ENCODE peak calls at places on chromosome 4, in six cellular contexts. One of them, this sample, is unnamed.

GRCh38 chr4:4248885-4249203 is 821 bp upstream of the TMEM128 start:
- DNase-seq in AG08396: peak; percentile 17
- DNase-seq in NCI-H446: no peak
- DNase-seq in Jurkat, Clone E6-1: no peak
- DNase-seq in amniotic stem cell: no peak
- DNase-seq in breast epithelium: no peak
- DNase-seq in this sample: no peak

GRCh38 chr4:95165926-95166524 is 382.7 kb downstream of the UNC5C start:
- DNase-seq in AG08396: peak; percentile 48
- DNase-seq in NCI-H446: peak; percentile 74
- DNase-seq in Jurkat, Clone E6-1: peak; percentile 72
- DNase-seq in amniotic stem cell: peak; percentile 73
- DNase-seq in breast epithelium: no peak
- DNase-seq in this sample: peak; percentile 66

GRCh38 chr4:97153042-97153441 is 990.2 kb downstream of the STPG2 start:
- DNase-seq in AG08396: no peak
- DNase-seq in NCI-H446: peak; percentile 10
- DNase-seq in Jurkat, Clone E6-1: peak; percentile 4
- DNase-seq in amniotic stem cell: no peak
- DNase-seq in breast epithelium: no peak
- DNase-seq in this sample: no peak

GRCh38 chr4:138775485-138775884 is 240.1 kb upstream of the NOCT start:
- DNase-seq in AG08396: no peak
- DNase-seq in NCI-H446: no peak
- DNase-seq in Jurkat, Clone E6-1: no peak
- DNase-seq in amniotic stem cell: no peak
- DNase-seq in breast epithelium: no peak
- DNase-seq in this sample: no peak

GRCh38 chr4:127846061-127846460 is 34.6 kb upstream of the PLK4 start:
- DNase-seq in AG08396: no peak
- DNase-seq in NCI-H446: no peak
- DNase-seq in Jurkat, Clone E6-1: no peak
- DNase-seq in amniotic stem cell: no peak
- DNase-seq in breast epithelium: no peak
- DNase-seq in this sample: no peak

GRCh38 chr4:96736352-96736889 is 896.5 kb downstream of the PDHA2 start:
- DNase-seq in AG08396: peak; percentile 1
- DNase-seq in NCI-H446: peak; percentile 3
- DNase-seq in Jurkat, Clone E6-1: no peak
- DNase-seq in amniotic stem cell: peak; percentile 17
- DNase-seq in breast epithelium: no peak
- DNase-seq in this sample: no peak

GRCh38 chr4:23235613-23236390 is 543.1 kb downstream of the GBA3 start:
- DNase-seq in AG08396: no peak
- DNase-seq in NCI-H446: no peak
- DNase-seq in Jurkat, Clone E6-1: no peak
- DNase-seq in amniotic stem cell: no peak
- DNase-seq in breast epithelium: no peak
- DNase-seq in this sample: no peak

GRCh38 chr4:123363729-123364128 is 32.9 kb upstream of the SPRY1 start:
- DNase-seq in AG08396: no peak
- DNase-seq in NCI-H446: no peak
- DNase-seq in Jurkat, Clone E6-1: no peak
- DNase-seq in amniotic stem cell: no peak
- DNase-seq in breast epithelium: no peak
- DNase-seq in this sample: no peak

GRCh38 chr4:3045500-3045850 is 28.9 kb downstream of the HTT-AS start:
- DNase-seq in AG08396: no peak
- DNase-seq in NCI-H446: no peak
- DNase-seq in Jurkat, Clone E6-1: peak; percentile 77
- DNase-seq in amniotic stem cell: no peak
- DNase-seq in breast epithelium: no peak
- DNase-seq in this sample: peak; percentile 55

GRCh38 chr4:35649784-35650183 is 594.5 kb downstream of the ARAP2 start:
- DNase-seq in AG08396: no peak
- DNase-seq in NCI-H446: no peak
- DNase-seq in Jurkat, Clone E6-1: no peak
- DNase-seq in amniotic stem cell: no peak
- DNase-seq in breast epithelium: no peak
- DNase-seq in this sample: no peak

GRCh38 chr4:67204441-67204840 is 340.9 kb downstream of the CENPC start:
- DNase-seq in AG08396: no peak
- DNase-seq in NCI-H446: no peak
- DNase-seq in Jurkat, Clone E6-1: no peak
- DNase-seq in amniotic stem cell: no peak
- DNase-seq in breast epithelium: no peak
- DNase-seq in this sample: no peak

GRCh38 chr4:184930026-184930425 is 88.3 kb upstream of the HELT start:
- DNase-seq in AG08396: no peak
- DNase-seq in NCI-H446: no peak
- DNase-seq in Jurkat, Clone E6-1: no peak
- DNase-seq in amniotic stem cell: no peak
- DNase-seq in breast epithelium: no peak
- DNase-seq in this sample: no peak

GRCh38 chr4:5722328-5722727 is 11.3 kb downstream of the EVC start:
- DNase-seq in AG08396: peak; percentile 67
- DNase-seq in NCI-H446: no peak
- DNase-seq in Jurkat, Clone E6-1: no peak
- DNase-seq in amniotic stem cell: no peak
- DNase-seq in breast epithelium: no peak
- DNase-seq in this sample: no peak